ENCODE peak calls at places on chromosome 19, in four cellular contexts. S is GM12878, Q is HepG2, O is WTC11. Z is an unnamed sample.

GRCh38 chr19:13913352-13913751 is 7.4 kb downstream of the CC2D1A start:
- DNase-seq in S (no peak), O (no peak), Q (no peak), Z (peak)

GRCh38 chr19:47776568-47776967 is 1.9 kb upstream of the SELENOW start:
- DNase-seq in O (no peak), Q (peak), S (no peak), Z (no peak)

GRCh38 chr19:8935460-8935859 is 74.7 kb downstream of the MUC16 start:
- DNase-seq in O (no peak), Q (no peak), S (no peak), Z (no peak)

GRCh38 chr19:38434549-38435051 is 1.1 kb downstream of the RYR1 start:
- DNase-seq in O (peak), Q (no peak), S (no peak), Z (peak)

GRCh38 chr19:5828661-5829566 is 10.6 kb downstream of the FUT6 start:
- DNase-seq in O (peak), S (no peak), Q (no peak), Z (peak)

GRCh38 chr19:36030264-36031148 is 2.2 kb downstream of the CLIP3 start:
- DNase-seq in O (no peak), S (peak), Q (no peak), Z (no peak)

GRCh38 chr19:4580961-4581380 is 21.5 kb upstream of the SEMA6B start:
- DNase-seq in Q (no peak), S (no peak), O (no peak), Z (no peak)

GRCh38 chr19:13843104-13843921 is 33.6 kb upstream of the NANOS3 start:
- DNase-seq in S (no peak), O (peak), Q (no peak), Z (no peak)

GRCh38 chr19:18112989-18113478 is 15.5 kb downstream of the MAST3 start:
- DNase-seq in S (no peak), O (peak), Q (peak), Z (peak)

GRCh38 chr19:12365094-12365371 is 450 bp downstream of the ZNF442 start:
- DNase-seq in Q (no peak), O (no peak), S (no peak), Z (no peak)

GRCh38 chr19:18266863-18267686 is 7.2 kb downstream of the IQCN start:
- DNase-seq in O (no peak), Q (no peak), S (no peak), Z (peak)

GRCh38 chr19:2763687-2764086 is 19.4 kb downstream of the SGTA start:
- DNase-seq in Q (no peak), S (no peak), O (no peak), Z (no peak)

GRCh38 chr19:45275370-45275971 is 24.4 kb downstream of the MARK4 start:
- DNase-seq in S (no peak), Q (no peak), O (no peak), Z (no peak)

GRCh38 chr19:28168557-28168956 is 1044.4 kb downstream of the UQCRFS1 start:
- DNase-seq in Q (no peak), S (no peak), O (peak), Z (no peak)

GRCh38 chr19:18954094-18954493 is 13.1 kb upstream of the HOMER3 start:
- DNase-seq in S (no peak), O (no peak), Q (no peak), Z (no peak)

GRCh38 chr19:28290963-28291657 is 921.8 kb downstream of the UQCRFS1 start:
- DNase-seq in Q (no peak), O (peak), S (no peak), Z (no peak)

GRCh38 chr19:55270172-55270942 is 9.6 kb downstream of the HSPBP1 start:
- DNase-seq in O (no peak), Q (no peak), S (no peak), Z (no peak)

GRCh38 chr19:41880329-41880708 is 2.7 kb upstream of the ARHGEF1 start:
- DNase-seq in S (no peak), O (no peak), Q (no peak), Z (no peak)
- TF ChIP-seq TCF7 in S (no peak), O (no peak), Q (no peak), Z (no peak)

DNA sequence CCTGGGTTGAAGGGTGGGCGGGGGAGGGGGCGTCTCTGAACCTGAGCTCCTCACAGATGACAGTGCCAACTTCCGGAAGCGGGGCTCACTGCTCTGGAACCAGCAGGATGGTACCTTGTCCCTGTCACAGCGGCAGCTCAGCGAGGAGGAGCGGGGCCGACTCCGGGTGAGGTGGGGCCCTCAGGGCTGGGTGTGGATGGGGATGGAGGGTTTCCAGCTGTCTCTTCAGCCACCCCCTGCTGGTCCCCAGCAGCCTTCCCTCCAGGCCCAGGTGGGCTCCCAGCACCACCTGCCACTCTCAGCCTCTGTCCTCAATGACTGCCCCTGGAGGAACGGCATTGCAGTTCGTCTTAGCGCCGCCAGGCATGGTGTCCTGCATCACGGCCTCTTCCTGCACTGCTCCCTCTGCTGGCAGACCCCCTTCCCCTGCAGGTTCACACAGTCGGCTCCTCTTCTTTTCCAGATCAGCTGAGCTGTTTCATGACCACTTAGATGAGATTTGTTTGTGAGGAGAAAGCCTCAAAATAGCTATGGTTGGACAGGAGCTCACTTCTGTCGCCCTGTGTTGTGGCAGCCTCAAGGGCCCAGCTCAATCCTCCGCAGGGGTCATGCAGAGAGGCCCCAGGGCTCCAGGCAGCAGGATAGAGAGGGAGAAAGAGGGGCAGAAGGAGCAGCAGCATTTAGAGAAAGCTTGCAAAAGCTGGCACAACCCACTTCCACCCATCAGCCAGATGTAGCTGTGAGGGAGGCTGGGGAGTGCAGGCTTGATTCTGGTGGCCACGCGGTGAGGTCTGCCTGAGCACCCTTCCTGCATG is 2.5 kb upstream of the GARIN5A start:
- DNase-seq in O (peak), S (no peak), Q (peak), Z (peak)
- TF ChIP-seq TCF7 in O (no peak), S (no peak), Q (no peak), Z (no peak)

DNA sequence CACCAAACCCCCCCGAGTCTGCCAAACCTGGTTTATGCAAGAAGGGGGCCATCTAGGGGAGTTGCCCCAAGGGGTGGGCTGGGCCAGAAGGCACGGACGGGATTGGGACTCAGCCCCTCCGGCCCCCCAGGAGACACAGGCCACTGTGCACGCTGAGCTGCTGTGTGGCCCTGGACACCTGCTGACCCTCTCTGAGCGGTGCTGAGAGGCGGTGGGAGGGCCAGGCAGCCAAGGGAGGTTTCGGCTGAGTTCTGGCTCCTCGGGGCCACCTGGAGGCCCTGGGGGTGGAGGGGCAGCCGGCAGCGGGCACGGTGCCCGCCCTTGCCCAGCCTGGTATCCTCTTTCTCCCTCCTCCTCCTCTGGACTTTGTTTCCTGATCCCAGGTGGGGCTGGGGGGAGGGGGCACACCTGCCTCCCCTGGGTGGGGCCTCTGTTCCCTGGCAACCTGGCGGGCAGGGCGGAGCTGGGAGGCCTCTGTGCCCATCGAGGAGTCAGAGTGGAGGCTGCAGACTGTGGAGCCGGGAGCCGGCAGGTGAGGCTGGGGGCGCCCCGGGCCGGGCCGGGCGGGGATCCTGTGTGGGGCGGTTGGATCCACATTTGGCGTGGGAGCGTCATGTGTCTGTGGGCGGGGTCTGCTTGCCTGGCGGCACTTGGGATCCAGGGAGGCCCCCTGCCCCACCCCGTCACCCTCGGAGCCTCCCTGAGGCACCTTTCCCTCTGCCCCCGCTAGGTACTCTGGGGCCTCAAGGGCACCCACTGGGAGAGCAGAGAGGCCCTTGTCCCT is at the start of gene MISP:
- DNase-seq in S (no peak), Q (no peak), O (no peak), Z (peak)
- TF ChIP-seq TCF7 in S (no peak), Q (no peak), O (no peak), Z (no peak)

GRCh38 chr19:10946964-10947657 is 13.7 kb upstream of the SMARCA4 start:
- DNase-seq in S (no peak), O (no peak), Q (no peak), Z (no peak)

DNA sequence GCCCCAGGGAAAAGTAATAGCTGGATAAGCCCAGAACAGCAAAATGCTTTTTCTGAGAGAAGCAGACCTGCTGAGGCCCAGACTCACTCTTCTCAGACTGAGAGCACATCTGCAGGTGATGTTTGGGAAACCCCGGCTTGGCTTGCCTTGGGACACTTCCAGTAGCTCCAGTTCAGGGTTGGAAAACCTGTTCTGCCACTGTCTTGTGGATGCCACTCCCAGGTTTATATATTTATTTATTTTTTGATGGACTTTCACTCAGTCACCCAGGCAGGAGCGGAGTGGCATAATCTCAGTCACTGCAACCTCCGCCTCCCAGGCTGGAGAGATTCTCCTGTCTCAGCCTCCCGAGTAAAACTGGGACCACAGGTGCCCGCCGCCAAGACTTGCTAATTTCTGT is 8.0 kb upstream of the SMARCA4 start:
- DNase-seq in O (no peak), Q (no peak), S (no peak), Z (no peak)
- TF ChIP-seq TCF7 in O (no peak), Q (no peak), S (no peak), Z (no peak)

GRCh38 chr19:16594681-16595091 is 22.5 kb upstream of the SLC35E1 start:
- DNase-seq in O (no peak), Q (no peak), S (no peak), Z (no peak)
- TF ChIP-seq TCF7 in O (no peak), Q (no peak), S (no peak), Z (no peak)

GRCh38 chr19:40525234-40526051 is 51.2 kb upstream of the SHKBP1 start:
- DNase-seq in O (no peak), S (no peak), Q (no peak), Z (no peak)

GRCh38 chr19:40524655-40525054 is 52.0 kb upstream of the SHKBP1 start:
- DNase-seq in O (no peak), S (no peak), Q (no peak), Z (no peak)

GRCh38 chr19:40524133-40524549 is 52.5 kb upstream of the SHKBP1 start:
- DNase-seq in Q (no peak), O (no peak), S (no peak), Z (no peak)

GRCh38 chr19:40521276-40521675 is 54.5 kb downstream of the SPTBN4 start:
- DNase-seq in S (no peak), Q (peak), O (no peak), Z (no peak)

GRCh38 chr19:40523322-40524047 is 53.2 kb upstream of the SHKBP1 start:
- DNase-seq in O (peak), Q (peak), S (no peak), Z (peak)
- TF ChIP-seq TCF7 in O (no peak), Q (no peak), S (no peak), Z (peak)

DNA sequence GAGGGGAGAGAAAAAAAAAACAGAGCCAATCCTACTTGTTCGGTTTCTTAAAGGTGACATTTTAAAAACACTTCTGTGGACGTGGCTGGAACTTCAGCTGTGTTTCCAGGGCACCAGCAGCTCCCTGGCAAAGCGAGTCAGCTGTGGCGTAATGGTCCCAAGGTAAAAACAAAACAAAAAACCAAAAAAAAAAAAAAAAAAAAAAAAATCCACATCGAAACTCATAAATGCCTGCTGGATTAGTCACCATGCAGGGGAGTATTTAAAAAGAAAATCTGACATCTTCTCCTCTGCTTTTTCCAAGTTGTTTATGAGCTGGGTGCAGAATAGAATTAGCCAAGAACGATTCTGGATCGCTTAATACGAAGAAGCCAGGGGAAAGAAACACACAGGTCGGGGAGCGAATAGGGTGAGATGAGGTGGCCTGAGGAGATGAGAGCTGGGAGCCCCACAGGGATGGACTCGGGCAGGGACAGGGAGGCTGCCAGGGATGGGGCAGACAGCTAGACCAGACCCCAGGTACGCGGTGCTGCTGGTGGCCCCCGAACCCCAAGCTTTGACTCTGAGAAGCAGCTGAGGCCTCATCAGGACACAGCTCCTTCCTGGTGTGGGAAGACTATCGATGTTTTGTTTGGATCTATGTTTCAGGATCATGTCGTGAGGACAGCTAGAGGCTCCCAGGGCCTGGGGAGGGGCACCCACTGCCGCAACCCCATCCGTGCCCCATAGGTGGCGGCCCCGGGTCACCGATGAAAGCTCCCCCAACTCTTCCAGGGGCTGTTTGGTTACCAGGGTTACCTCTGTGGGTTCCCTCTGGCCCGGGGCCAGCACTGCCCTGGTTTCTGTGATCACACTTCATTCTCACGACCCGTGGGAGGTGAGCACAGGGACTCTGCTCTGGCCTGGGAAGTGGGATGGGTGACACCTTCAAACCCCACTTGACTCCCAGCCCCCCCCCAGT is 3.1 kb upstream of the CTXN1 start:
- DNase-seq in S (no peak), O (peak), Q (peak), Z (peak)
- TF ChIP-seq TCF7 in S (no peak), O (no peak), Q (no peak), Z (no peak)

DNA sequence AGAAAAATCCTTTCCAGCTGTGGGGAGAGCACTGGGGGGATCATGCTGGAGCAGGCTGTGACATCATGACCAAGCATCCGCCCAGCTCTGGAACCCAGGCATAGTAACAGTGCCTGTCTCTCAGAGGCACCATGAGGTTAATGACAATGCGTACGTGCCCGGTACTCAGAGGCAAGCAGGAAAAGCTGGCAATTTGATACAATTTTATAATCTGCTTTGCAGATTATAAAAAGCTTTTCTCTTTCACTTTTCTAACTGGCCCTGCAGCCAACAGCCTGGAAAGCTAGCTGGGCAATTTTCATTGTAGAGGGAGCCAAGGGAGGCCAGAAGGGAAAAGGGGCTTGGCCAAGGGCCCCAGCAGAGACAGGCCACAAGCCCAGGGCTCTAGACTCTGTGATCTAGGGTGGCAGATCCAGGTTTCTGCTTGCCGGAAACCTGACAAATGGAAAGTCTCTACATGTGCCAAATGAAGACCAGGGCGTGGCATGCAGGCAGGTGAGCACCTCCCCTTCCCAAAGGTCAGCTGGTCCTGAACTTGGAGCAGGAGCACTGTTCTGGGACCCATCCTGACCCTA is 22.7 kb downstream of the VRK3 start:
- DNase-seq in S (no peak), Q (no peak), O (no peak), Z (no peak)
- TF ChIP-seq TCF7 in S (no peak), Q (no peak), O (no peak), Z (no peak)

DNA sequence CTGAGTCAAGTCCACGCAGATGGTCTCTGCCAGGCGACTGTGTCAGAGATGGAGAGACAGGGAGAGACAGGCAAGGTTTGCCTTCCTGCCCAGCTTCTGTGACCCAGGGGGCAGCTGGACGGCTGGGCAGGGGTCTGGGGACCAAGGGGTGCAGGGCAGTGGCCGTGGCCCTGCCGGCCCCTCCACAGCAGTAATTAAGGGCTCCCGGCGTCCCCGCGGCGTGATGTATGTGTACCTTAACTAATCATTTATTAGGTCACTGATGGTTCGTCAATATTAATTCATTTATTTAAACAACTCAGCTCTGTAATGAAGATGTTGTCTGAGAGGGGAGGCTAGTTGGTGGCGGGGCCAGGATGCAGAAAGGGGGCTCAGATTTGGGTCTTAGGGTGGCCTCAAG is 28.6 kb upstream of the TCF3 start:
- DNase-seq in Q (no peak), O (no peak), S (no peak), Z (no peak)
- TF ChIP-seq TCF7 in Q (no peak), O (no peak), S (no peak), Z (no peak)

GRCh38 chr19:50172726-50173125 is 9.6 kb upstream of the IZUMO2 start:
- DNase-seq in Q (no peak), O (no peak), S (no peak), Z (no peak)

GRCh38 chr19:50173144-50173543 is 10.1 kb upstream of the IZUMO2 start:
- DNase-seq in S (peak), Q (no peak), O (no peak), Z (peak)

GRCh38 chr19:50175924-50176323 is 12.8 kb upstream of the IZUMO2 start:
- DNase-seq in Q (no peak), O (no peak), S (no peak), Z (no peak)

GRCh38 chr19:50174100-50174793 is 11.2 kb upstream of the IZUMO2 start:
- DNase-seq in O (no peak), S (no peak), Q (no peak), Z (no peak)

DNA sequence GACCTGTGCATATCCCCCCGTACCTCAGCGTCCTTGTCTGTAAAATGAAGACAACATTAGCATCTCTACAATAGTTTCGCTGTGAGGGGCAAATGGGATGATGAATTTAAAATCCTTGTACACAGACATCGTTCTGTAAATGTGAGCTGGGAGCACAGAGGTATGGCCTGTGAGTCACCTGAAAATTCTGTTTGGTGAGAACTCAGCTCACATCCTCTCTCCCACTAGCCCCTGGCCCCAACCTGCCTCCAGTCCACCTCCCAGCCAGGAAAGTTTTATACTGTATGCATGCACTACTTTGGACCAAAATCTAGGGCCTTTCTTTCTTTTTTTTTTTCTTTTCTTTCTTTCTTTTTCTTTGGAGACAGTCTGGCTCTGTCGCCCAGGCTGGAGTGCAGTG is 8.7 kb upstream of the IZUMO2 start:
- DNase-seq in O (no peak), Q (no peak), S (no peak), Z (no peak)
- TF ChIP-seq TCF7 in O (no peak), Q (no peak), S (no peak), Z (no peak)